ENCODE peak calls at places on chromosomes 13 and 19, in five cellular contexts. One of them, this sample, is unnamed.

GRCh38 chr13:84812789-84813188 is 930.5 kb upstream of the SLITRK1 start:
- DNase-seq in ovary: no peak
- DNase-seq in neuronal stem cell: no peak
- DNase-seq in effector memory CD4-positive, alpha-beta T cell: no peak
- DNase-seq in dorsolateral prefrontal cortex: no peak
- DNase-seq in this sample: no peak

GRCh38 chr13:111036665-111037064 is 78.4 kb upstream of the ARHGEF7 start:
- DNase-seq in ovary: no peak
- DNase-seq in neuronal stem cell: no peak
- DNase-seq in effector memory CD4-positive, alpha-beta T cell: no peak
- DNase-seq in dorsolateral prefrontal cortex: no peak
- DNase-seq in this sample: no peak

GRCh38 chr19:36915992-36916830 is at the start of the genes ZNF568 and ZNF829:
- DNase-seq in ovary: peak; percentile 88
- DNase-seq in neuronal stem cell: peak; percentile 80
- DNase-seq in effector memory CD4-positive, alpha-beta T cell: peak; percentile 91
- DNase-seq in dorsolateral prefrontal cortex: peak; percentile 92
- DNase-seq in this sample: peak; percentile 47

GRCh38 chr13:94328336-94329041 is 151.0 kb downstream of the DCT start:
- DNase-seq in ovary: no peak
- DNase-seq in neuronal stem cell: no peak
- DNase-seq in effector memory CD4-positive, alpha-beta T cell: no peak
- DNase-seq in dorsolateral prefrontal cortex: no peak
- DNase-seq in this sample: no peak

GRCh38 chr13:96112936-96113335 is 23.0 kb downstream of the HS6ST3 start:
- DNase-seq in ovary: no peak
- DNase-seq in neuronal stem cell: no peak
- DNase-seq in effector memory CD4-positive, alpha-beta T cell: no peak
- DNase-seq in dorsolateral prefrontal cortex: no peak
- DNase-seq in this sample: no peak

GRCh38 chr13:47903836-47904235 is 97.2 kb downstream of the SUCLA2 start:
- DNase-seq in ovary: no peak
- DNase-seq in neuronal stem cell: no peak
- DNase-seq in effector memory CD4-positive, alpha-beta T cell: no peak
- DNase-seq in dorsolateral prefrontal cortex: no peak
- DNase-seq in this sample: peak; percentile 27

GRCh38 chr13:42420304-42420703 is 148.4 kb downstream of the AKAP11 start:
- DNase-seq in ovary: no peak
- DNase-seq in neuronal stem cell: no peak
- DNase-seq in effector memory CD4-positive, alpha-beta T cell: no peak
- DNase-seq in dorsolateral prefrontal cortex: no peak
- DNase-seq in this sample: no peak

GRCh38 chr19:48403606-48404005 is 10.1 kb downstream of the GRIN2D start:
- DNase-seq in ovary: no peak
- DNase-seq in neuronal stem cell: no peak
- DNase-seq in effector memory CD4-positive, alpha-beta T cell: no peak
- DNase-seq in dorsolateral prefrontal cortex: peak; percentile 31
- DNase-seq in this sample: no peak

GRCh38 chr19:4297901-4298771 is 4.1 kb downstream of the TMIGD2 start:
- DNase-seq in ovary: no peak
- DNase-seq in neuronal stem cell: no peak
- DNase-seq in effector memory CD4-positive, alpha-beta T cell: no peak
- DNase-seq in dorsolateral prefrontal cortex: no peak
- DNase-seq in this sample: no peak

GRCh38 chr13:111914241-111915103 is 152.5 kb upstream of the SOX1 start:
- DNase-seq in ovary: peak; percentile 10
- DNase-seq in neuronal stem cell: no peak
- DNase-seq in effector memory CD4-positive, alpha-beta T cell: no peak
- DNase-seq in dorsolateral prefrontal cortex: no peak
- DNase-seq in this sample: no peak

GRCh38 chr13:95698047-95698749 is 21.3 kb downstream of the DNAJC3 start:
- DNase-seq in ovary: no peak
- DNase-seq in neuronal stem cell: no peak
- DNase-seq in effector memory CD4-positive, alpha-beta T cell: no peak
- DNase-seq in dorsolateral prefrontal cortex: no peak
- DNase-seq in this sample: no peak

GRCh38 chr13:27194895-27195764 is 23.5 kb upstream of the USP12 start:
- DNase-seq in ovary: no peak
- DNase-seq in neuronal stem cell: peak; percentile 35
- DNase-seq in effector memory CD4-positive, alpha-beta T cell: no peak
- DNase-seq in dorsolateral prefrontal cortex: no peak
- DNase-seq in this sample: peak; percentile 95

GRCh38 chr13:31970237-31970930 is 61.2 kb upstream of the FRY start:
- DNase-seq in ovary: no peak
- DNase-seq in neuronal stem cell: no peak
- DNase-seq in effector memory CD4-positive, alpha-beta T cell: no peak
- DNase-seq in dorsolateral prefrontal cortex: no peak
- DNase-seq in this sample: no peak

GRCh38 chr19:45444318-45445041 is 20.8 kb upstream of the ERCC1 start:
- DNase-seq in ovary: peak; percentile 99
- DNase-seq in neuronal stem cell: peak; percentile 88
- DNase-seq in effector memory CD4-positive, alpha-beta T cell: peak; percentile 71
- DNase-seq in dorsolateral prefrontal cortex: peak; percentile 95
- DNase-seq in this sample: no peak

GRCh38 chr13:101576977-101577376 is 124.5 kb downstream of the ITGBL1 start:
- DNase-seq in ovary: no peak
- DNase-seq in neuronal stem cell: no peak
- DNase-seq in effector memory CD4-positive, alpha-beta T cell: no peak
- DNase-seq in dorsolateral prefrontal cortex: no peak
- DNase-seq in this sample: no peak

GRCh38 chr19:43432866-43433673 is 18.4 kb downstream of the TEX101 start:
- DNase-seq in ovary: no peak
- DNase-seq in neuronal stem cell: peak; percentile 48
- DNase-seq in effector memory CD4-positive, alpha-beta T cell: peak; percentile 51
- DNase-seq in dorsolateral prefrontal cortex: no peak
- DNase-seq in this sample: no peak

GRCh38 chr13:33367931-33368330 is 82.4 kb upstream of the STARD13 start:
- DNase-seq in ovary: no peak
- DNase-seq in neuronal stem cell: no peak
- DNase-seq in effector memory CD4-positive, alpha-beta T cell: no peak
- DNase-seq in dorsolateral prefrontal cortex: no peak
- DNase-seq in this sample: no peak

GRCh38 chr19:7415163-7415856 is 66.6 kb downstream of the ARHGEF18 start:
- DNase-seq in ovary: peak; percentile 56
- DNase-seq in neuronal stem cell: no peak
- DNase-seq in effector memory CD4-positive, alpha-beta T cell: no peak
- DNase-seq in dorsolateral prefrontal cortex: no peak
- DNase-seq in this sample: no peak

GRCh38 chr19:3866798-3867638 is 1.8 kb downstream of the ZFR2 start:
- DNase-seq in ovary: no peak
- DNase-seq in neuronal stem cell: no peak
- DNase-seq in effector memory CD4-positive, alpha-beta T cell: no peak
- DNase-seq in dorsolateral prefrontal cortex: no peak
- DNase-seq in this sample: no peak

GRCh38 chr13:46630419-46631183 is 77.6 kb downstream of the LRCH1 start:
- DNase-seq in ovary: no peak
- DNase-seq in neuronal stem cell: no peak
- DNase-seq in effector memory CD4-positive, alpha-beta T cell: no peak
- DNase-seq in dorsolateral prefrontal cortex: no peak
- DNase-seq in this sample: no peak

GRCh38 chr13:23899555-23899954 is 2.3 kb upstream of the C1QTNF9B start:
- DNase-seq in ovary: no peak
- DNase-seq in neuronal stem cell: no peak
- DNase-seq in effector memory CD4-positive, alpha-beta T cell: no peak
- DNase-seq in dorsolateral prefrontal cortex: no peak
- DNase-seq in this sample: no peak

GRCh38 chr13:46071590-46072249 is 19.2 kb upstream of the ZC3H13 start:
- DNase-seq in ovary: no peak
- DNase-seq in neuronal stem cell: no peak
- DNase-seq in effector memory CD4-positive, alpha-beta T cell: no peak
- DNase-seq in dorsolateral prefrontal cortex: no peak
- DNase-seq in this sample: no peak

GRCh38 chr19:11705474-11705873 is 33.3 kb downstream of the ZNF823 start:
- DNase-seq in ovary: no peak
- DNase-seq in neuronal stem cell: no peak
- DNase-seq in effector memory CD4-positive, alpha-beta T cell: no peak
- DNase-seq in dorsolateral prefrontal cortex: no peak
- DNase-seq in this sample: no peak

GRCh38 chr13:89806594-89806993 is 1540.9 kb upstream of the MIR17HG start:
- DNase-seq in ovary: no peak
- DNase-seq in neuronal stem cell: no peak
- DNase-seq in effector memory CD4-positive, alpha-beta T cell: no peak
- DNase-seq in dorsolateral prefrontal cortex: no peak
- DNase-seq in this sample: no peak

GRCh38 chr13:26881154-26881553 is 120.6 kb upstream of the GPR12 start:
- DNase-seq in ovary: no peak
- DNase-seq in neuronal stem cell: no peak
- DNase-seq in effector memory CD4-positive, alpha-beta T cell: no peak
- DNase-seq in dorsolateral prefrontal cortex: peak; percentile 10
- DNase-seq in this sample: peak; percentile 30

GRCh38 chr13:110628952-110629701 is 13.8 kb downstream of the NAXD start:
- DNase-seq in ovary: no peak
- DNase-seq in neuronal stem cell: no peak
- DNase-seq in effector memory CD4-positive, alpha-beta T cell: no peak
- DNase-seq in dorsolateral prefrontal cortex: no peak
- DNase-seq in this sample: no peak

GRCh38 chr13:111076156-111077013 is 38.7 kb upstream of the ARHGEF7 start:
- DNase-seq in ovary: no peak
- DNase-seq in neuronal stem cell: no peak
- DNase-seq in effector memory CD4-positive, alpha-beta T cell: no peak
- DNase-seq in dorsolateral prefrontal cortex: no peak
- DNase-seq in this sample: no peak

GRCh38 chr13:26011996-26012688 is 39.7 kb downstream of the SHISA2 start:
- DNase-seq in ovary: no peak
- DNase-seq in neuronal stem cell: no peak
- DNase-seq in effector memory CD4-positive, alpha-beta T cell: peak; percentile 57
- DNase-seq in dorsolateral prefrontal cortex: no peak
- DNase-seq in this sample: no peak

DNA sequence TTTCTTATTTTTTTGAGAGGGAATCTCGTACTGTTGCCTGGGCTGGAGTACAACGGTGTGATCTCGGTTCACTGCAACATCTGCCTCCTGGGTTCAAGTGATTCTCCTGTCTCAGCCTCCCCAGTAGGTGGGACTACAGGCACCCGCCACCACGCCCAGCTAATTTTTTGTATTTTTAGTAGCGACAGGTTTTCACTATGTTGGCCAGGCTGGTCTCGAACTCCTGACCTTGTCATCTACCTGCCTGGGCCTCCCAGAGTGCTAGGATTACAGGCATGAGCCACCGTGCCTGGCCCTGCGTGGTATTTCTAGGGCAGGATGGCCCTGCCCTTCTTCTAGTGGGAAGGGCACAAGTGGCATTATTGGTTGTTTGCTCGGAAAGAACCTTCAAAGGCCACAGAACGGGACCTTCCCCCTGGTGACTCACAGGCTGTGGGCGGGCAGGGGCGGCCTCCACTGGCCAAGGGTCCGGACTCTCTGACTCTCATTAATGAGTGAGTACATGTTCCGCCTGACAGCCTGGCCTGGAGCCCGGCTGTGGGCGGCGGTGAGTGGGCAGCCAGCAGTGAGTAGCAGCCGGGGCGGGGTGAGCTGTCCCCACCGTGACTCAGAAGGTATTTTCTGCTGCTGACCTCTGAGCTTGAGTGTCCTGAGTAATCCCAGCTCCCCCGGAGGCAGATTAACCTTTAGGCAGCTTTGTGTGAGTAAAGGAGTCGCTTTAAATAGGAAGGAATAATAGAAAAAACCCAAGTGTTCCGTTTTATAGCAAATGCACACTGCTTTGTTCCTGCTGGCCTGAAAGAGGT is 5.1 kb downstream of the DOT1L start:
- DNase-seq in ovary: peak; percentile 94
- DNase-seq in neuronal stem cell: peak; percentile 88
- DNase-seq in effector memory CD4-positive, alpha-beta T cell: peak; percentile 32
- DNase-seq in dorsolateral prefrontal cortex: peak; percentile 94
- DNase-seq in this sample: peak; percentile 90
- H3K4me3 ChIP-seq in ovary: no peak overlapping the region
- H3K4me3 ChIP-seq in neuronal stem cell: no peak overlapping the region
- H3K4me3 ChIP-seq in effector memory CD4-positive, alpha-beta T cell: no peak overlapping the region
- H3K4me3 ChIP-seq in dorsolateral prefrontal cortex: peak overlapping the region; percentile 6
- H3K4me3 ChIP-seq in this sample: no peak overlapping the region

DNA sequence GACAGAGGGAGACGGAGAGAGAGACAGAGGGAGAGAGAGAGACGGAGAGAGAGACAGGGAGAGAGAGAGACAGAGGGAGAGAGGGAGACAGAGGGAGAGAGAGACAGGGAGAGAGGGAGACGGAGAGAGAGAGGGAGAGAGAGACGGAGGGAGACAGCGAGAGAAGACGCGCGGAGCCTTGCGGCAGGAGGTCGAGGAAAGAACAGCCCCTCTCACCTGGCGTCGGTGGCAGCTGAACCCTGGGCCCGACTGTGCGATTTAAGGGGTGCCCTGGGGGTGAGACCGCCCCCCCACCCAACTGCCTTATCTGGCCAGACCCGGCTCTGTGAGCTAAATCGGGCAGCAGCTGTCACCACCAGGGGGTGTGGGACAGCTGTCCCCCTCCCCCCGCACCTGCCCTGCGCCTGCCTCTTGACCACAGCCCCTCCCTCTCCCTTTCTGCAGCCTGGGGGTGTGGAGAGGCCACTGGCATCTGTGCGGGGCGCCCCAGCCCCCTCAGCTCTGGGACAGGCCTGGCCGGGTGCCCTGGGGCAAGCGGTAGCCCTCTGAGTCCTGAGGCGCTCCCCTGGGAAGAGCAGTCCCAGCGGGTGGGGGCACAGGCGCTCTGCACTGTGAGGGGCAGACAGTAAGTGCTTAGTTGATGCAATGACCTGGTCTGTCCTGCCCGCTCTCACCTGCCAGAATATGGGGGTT is 10.8 kb downstream of the JOSD2 start:
- DNase-seq in ovary: no peak
- DNase-seq in neuronal stem cell: no peak
- DNase-seq in effector memory CD4-positive, alpha-beta T cell: no peak
- DNase-seq in dorsolateral prefrontal cortex: peak; percentile 51
- DNase-seq in this sample: no peak
- H3K4me3 ChIP-seq in ovary: no peak overlapping the region
- H3K4me3 ChIP-seq in neuronal stem cell: no peak overlapping the region
- H3K4me3 ChIP-seq in effector memory CD4-positive, alpha-beta T cell: no peak overlapping the region
- H3K4me3 ChIP-seq in dorsolateral prefrontal cortex: peak overlapping the region; percentile 9
- H3K4me3 ChIP-seq in this sample: no peak overlapping the region

GRCh38 chr19:17125728-17126677 is 50.4 kb downstream of the MYO9B start:
- DNase-seq in ovary: no peak
- DNase-seq in neuronal stem cell: no peak
- DNase-seq in effector memory CD4-positive, alpha-beta T cell: peak; percentile 72
- DNase-seq in dorsolateral prefrontal cortex: peak; percentile 59
- DNase-seq in this sample: no peak
- H3K4me3 ChIP-seq in ovary: no peak overlapping the region
- H3K4me3 ChIP-seq in neuronal stem cell: no peak overlapping the region
- H3K4me3 ChIP-seq in effector memory CD4-positive, alpha-beta T cell: peak overlapping the region; percentile 41
- H3K4me3 ChIP-seq in dorsolateral prefrontal cortex: no peak overlapping the region
- H3K4me3 ChIP-seq in this sample: no peak overlapping the region

GRCh38 chr13:77696006-77696862 is 1.3 kb upstream of the SLAIN1 start:
- DNase-seq in ovary: no peak
- DNase-seq in neuronal stem cell: peak; percentile 37
- DNase-seq in effector memory CD4-positive, alpha-beta T cell: peak; percentile 4
- DNase-seq in dorsolateral prefrontal cortex: no peak
- DNase-seq in this sample: no peak
- H3K4me3 ChIP-seq in ovary: no peak overlapping the region
- H3K4me3 ChIP-seq in neuronal stem cell: peak overlapping the region; percentile 58
- H3K4me3 ChIP-seq in effector memory CD4-positive, alpha-beta T cell: peak overlapping the region; percentile 75
- H3K4me3 ChIP-seq in dorsolateral prefrontal cortex: peak overlapping the region; percentile 81
- H3K4me3 ChIP-seq in this sample: no peak overlapping the region

DNA sequence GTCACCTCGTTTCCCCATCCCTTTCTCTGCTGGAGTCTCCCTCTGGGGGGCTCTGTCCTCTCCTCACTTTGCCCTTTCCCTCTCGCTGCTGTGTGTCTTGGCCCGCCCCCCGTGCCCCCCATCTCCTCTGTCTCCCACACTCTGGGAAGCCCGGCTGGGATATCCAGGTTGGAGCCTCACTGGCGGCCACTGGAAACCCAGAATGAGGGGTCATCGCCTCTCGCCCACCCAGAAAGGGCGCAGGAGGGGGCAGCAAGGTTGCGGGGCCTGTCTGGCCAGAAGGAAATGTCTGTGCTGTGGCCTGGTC is 15.6 kb downstream of the CCDC97 start:
- DNase-seq in ovary: no peak
- DNase-seq in neuronal stem cell: no peak
- DNase-seq in effector memory CD4-positive, alpha-beta T cell: no peak
- DNase-seq in dorsolateral prefrontal cortex: no peak
- DNase-seq in this sample: no peak
- H3K4me3 ChIP-seq in ovary: peak overlapping the region; percentile 25
- H3K4me3 ChIP-seq in neuronal stem cell: no peak overlapping the region
- H3K4me3 ChIP-seq in effector memory CD4-positive, alpha-beta T cell: no peak overlapping the region
- H3K4me3 ChIP-seq in dorsolateral prefrontal cortex: peak overlapping the region; percentile 42
- H3K4me3 ChIP-seq in this sample: no peak overlapping the region